ENCODE peak calls at places on chromosomes 7 and 10, in four cellular contexts. Z, R, S and M are unnamed samples.

GRCh38 chr7:28956608-28957063 is 1.5 kb downstream of the TRIL start:
- DNase-seq in Z (peak; percentile 84), R (no peak), S (no peak), M (peak; percentile 48)

GRCh38 chr7:75578081-75578480 is 86.0 kb downstream of the SPDYE5 start:
- DNase-seq in Z (no peak), R (no peak), S (no peak), M (no peak)

GRCh38 chr7:72298912-72299311 is 113.2 kb downstream of the CALN1 start:
- DNase-seq in Z (no peak), R (no peak), S (no peak), M (no peak)

GRCh38 chr10:86535057-86535882 is 13.7 kb upstream of the WAPL start:
- DNase-seq in Z (peak; percentile 88), R (peak; percentile 91), S (no peak), M (peak; percentile 38)

GRCh38 chr7:6917258-6917657 is 91.2 kb upstream of the CCZ1B start:
- DNase-seq in Z (no peak), R (no peak), S (no peak), M (no peak)

GRCh38 chr10:78383378-78383777 is 349.7 kb downstream of the RPS24 start:
- DNase-seq in Z (no peak), R (no peak), S (no peak), M (no peak)

GRCh38 chr7:133652547-133652946 is 399.7 kb downstream of the EXOC4 start:
- DNase-seq in Z (no peak), R (no peak), S (no peak), M (no peak)

GRCh38 chr10:49115015-49115795 is at the start of gene VSTM4:
- DNase-seq in Z (peak; percentile 68), R (peak; percentile 95), S (no peak), M (no peak)

GRCh38 chr10:127149613-127150081 is 46.7 kb downstream of the INSYN2A start:
- DNase-seq in Z (no peak), R (no peak), S (no peak), M (no peak)

GRCh38 chr10:2119316-2119715 is 382.0 kb upstream of the ADARB2 start:
- DNase-seq in Z (no peak), R (no peak), S (no peak), M (no peak)

GRCh38 chr10:64271983-64272382 is 750.8 kb downstream of the REEP3 start:
- DNase-seq in Z (no peak), R (peak; percentile 19), S (no peak), M (no peak)

GRCh38 chr7:9778367-9778766 is 1195.3 kb upstream of the PHF14 start:
- DNase-seq in Z (no peak), R (no peak), S (no peak), M (no peak)

GRCh38 chr7:30933124-30933893 is 21.7 kb downstream of the AQP1 start:
- DNase-seq in Z (peak; percentile 66), R (peak; percentile 4), S (no peak), M (no peak)
- TF ChIP-seq BRCA1 in Z (no peak), R (no peak), S (no peak), M (no peak)

GRCh38 chr7:1552200-1552599 is 3.8 kb downstream of the TMEM184A start:
- DNase-seq in Z (no peak), R (no peak), S (no peak), M (no peak)
- TF ChIP-seq BRCA1 in Z (no peak), R (no peak), S (no peak), M (no peak)

GRCh38 chr7:158272091-158272490 is 315.5 kb downstream of the PTPRN2 start:
- DNase-seq in Z (no peak), R (no peak), S (no peak), M (no peak)
- TF ChIP-seq BRCA1 in Z (no peak), R (no peak), S (no peak), M (no peak)

DNA sequence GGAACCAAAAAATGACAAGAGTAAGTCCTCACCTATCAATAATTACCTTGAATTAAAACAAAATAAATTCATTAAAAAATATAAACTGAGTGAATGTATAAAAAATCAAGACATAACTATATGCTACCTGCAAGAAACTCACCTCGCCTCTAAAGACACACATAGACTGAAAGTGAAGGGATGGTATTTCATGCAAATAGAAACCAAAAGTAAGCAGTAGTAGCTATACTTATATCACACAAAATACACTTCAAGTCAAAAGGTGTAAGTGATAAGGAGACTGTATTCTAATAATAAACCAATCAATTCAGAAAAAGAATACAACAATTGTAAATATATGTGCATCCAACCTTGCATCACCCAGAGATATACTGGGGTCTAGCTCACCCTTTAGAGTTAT is 332.6 kb downstream of the SH2D4B start:
- DNase-seq in Z (no peak), R (no peak), S (peak; percentile 13), M (no peak)
- TF ChIP-seq BRCA1 in Z (no peak), R (no peak), S (no peak), M (no peak)

DNA sequence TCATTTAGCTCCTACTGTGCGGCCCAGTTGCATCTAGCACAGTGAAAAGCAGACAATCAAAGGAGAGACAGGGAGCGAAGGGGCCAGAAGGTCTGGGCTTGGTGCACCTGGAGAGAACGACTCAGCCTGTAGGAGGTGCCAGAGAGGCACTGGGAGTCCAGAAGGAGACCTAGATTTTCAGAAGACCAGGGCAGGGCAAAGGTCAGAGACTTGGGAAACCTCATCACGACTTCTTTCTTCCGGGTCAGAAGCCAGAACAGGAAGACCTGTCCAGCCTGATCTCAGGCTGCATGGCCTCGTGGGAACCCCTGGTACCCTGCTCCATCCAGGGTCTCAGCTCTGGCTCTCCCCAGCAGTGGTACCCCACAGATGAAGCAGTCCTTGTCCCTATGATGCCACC is 5.2 kb downstream of the AGAP3 start:
- DNase-seq in Z (peak; percentile 74), R (peak; percentile 74), S (no peak), M (no peak)
- TF ChIP-seq BRCA1 in Z (no peak), R (no peak), S (no peak), M (no peak)